ENCODE peak calls at places on chromosomes 4 and X, in eight cellular contexts. V is AG10803; S is body of pancreas; N is NAMALWA; J is Right ventricle myocardium superior; R is germinal center; O is NCI-H748 treated with DMSO at 0.1 percent for 48 hours; P is stimulated activated CD8-positive, alpha-beta memory T cell treated with anti-CD3 and anti-CD28 coated beads, Interleukin-2, amount 100 ng/mL, for 48 hours. X is an unnamed sample.

GRCh38 chr4:155960522-155960921 is 6.9 kb upstream of the CTSO start:
- DNase-seq in V (peak), O (peak), N (no peak), J (no peak), S (no peak), R (no peak), P (no peak), X (no peak)

GRCh38 chrX:42934020-42934701 is 156.2 kb upstream of the PPP1R2C start:
- DNase-seq in P (no peak), O (no peak), S (no peak), J (no peak), V (no peak), N (peak), R (peak), X (no peak)

GRCh38 chr4:742742-743311 is 37.2 kb downstream of the PCGF3 start:
- DNase-seq in N (peak), V (peak), R (peak), O (peak), P (peak), J (peak), S (peak), X (no peak)

GRCh38 chr4:40379248-40379647 is 44.1 kb downstream of the CHRNA9 start:
- DNase-seq in N (no peak), P (no peak), O (no peak), V (no peak), J (no peak), S (no peak), R (no peak), X (no peak)

GRCh38 chrX:52425710-52426245 is 57.0 kb downstream of the XAGE2 start:
- DNase-seq in N (no peak), O (no peak), R (no peak), J (no peak), S (no peak), V (peak), P (no peak), X (no peak)

GRCh38 chrX:118975831-118976598 is 1.6 kb downstream of the LONRF3 start:
- DNase-seq in P (peak), S (peak), V (peak), O (peak), N (no peak), J (peak), R (peak), X (no peak)

GRCh38 chr4:118883861-118884260 is 4.8 kb upstream of the SYNPO2 start:
- DNase-seq in N (peak), J (no peak), P (no peak), R (no peak), O (no peak), S (no peak), V (no peak), X (no peak)

GRCh38 chrX:15072259-15072658 is 197.6 kb downstream of the ASB9 start:
- DNase-seq in V (no peak), P (no peak), J (no peak), O (no peak), R (no peak), N (no peak), S (no peak), X (no peak)

GRCh38 chr4:99679204-99679603 is 21.6 kb upstream of the C4orf54 start:
- DNase-seq in O (no peak), R (no peak), N (no peak), P (no peak), S (peak), J (peak), V (no peak), X (no peak)

GRCh38 chr4:156109943-156110925 is 156.6 kb upstream of the CTSO start:
- DNase-seq in N (peak), O (no peak), P (no peak), J (no peak), R (no peak), S (no peak), V (peak), X (no peak)

GRCh38 chrX:20265726-20266681 is 705 bp downstream of the RPS6KA3 start:
- DNase-seq in N (peak), J (peak), P (no peak), R (peak), V (peak), O (no peak), S (peak), X (no peak)

GRCh38 chrX:100649550-100650356 is 5.8 kb downstream of the SRPX2 start:
- DNase-seq in V (peak), J (peak), P (no peak), R (no peak), N (no peak), S (peak), O (no peak), X (no peak)

GRCh38 chr4:146916479-146917076 is 29.1 kb downstream of the TTC29 start:
- DNase-seq in N (peak), J (no peak), O (peak), V (peak), P (no peak), R (peak), S (no peak), X (peak)

GRCh38 chr4:95289028-95289634 is 259.6 kb downstream of the UNC5C start:
- DNase-seq in N (no peak), O (no peak), S (no peak), R (no peak), V (no peak), J (no peak), P (no peak), X (no peak)

GRCh38 chr4:81352476-81352875 is 119.2 kb downstream of the RASGEF1B start:
- DNase-seq in J (no peak), N (no peak), S (no peak), P (no peak), R (no peak), V (peak), O (no peak), X (no peak)

GRCh38 chrX:150416469-150416868 is 53.4 kb downstream of the MAMLD1 start:
- DNase-seq in J (no peak), O (no peak), P (no peak), V (peak), S (no peak), R (no peak), N (no peak), X (no peak)

GRCh38 chr4:127143460-127144190 is 489.1 kb upstream of the INTU start:
- DNase-seq in R (no peak), J (no peak), V (peak), S (no peak), N (no peak), P (no peak), O (no peak), X (no peak)

GRCh38 chr4:71195932-71196331 is 142.9 kb upstream of the SLC4A4 start:
- DNase-seq in V (peak), N (no peak), S (no peak), O (no peak), P (no peak), J (no peak), R (no peak), X (no peak)

GRCh38 chr4:114272226-114272625 is 292.8 kb upstream of the ARSJ start:
- DNase-seq in R (no peak), O (no peak), N (no peak), J (no peak), S (no peak), P (no peak), V (peak), X (no peak)

GRCh38 chr4:75248770-75249467 is 265.3 kb downstream of the RCHY1 start:
- DNase-seq in J (no peak), O (peak), N (no peak), S (no peak), V (no peak), P (no peak), R (no peak), X (no peak)

GRCh38 chrX:53550756-53551463 is 116.7 kb upstream of the HSD17B10 start:
- DNase-seq in P (no peak), V (no peak), J (no peak), O (no peak), N (no peak), S (no peak), R (no peak), X (no peak)

GRCh38 chr4:156596026-156596425 is 375.6 kb downstream of the PDGFC start:
- DNase-seq in V (peak), R (no peak), S (no peak), P (no peak), N (no peak), O (no peak), J (no peak), X (no peak)

GRCh38 chrX:48736878-48737212 is 24.7 kb upstream of the GLOD5 start:
- DNase-seq in R (no peak), J (no peak), O (no peak), N (no peak), P (no peak), V (no peak), S (no peak), X (no peak)

GRCh38 chr4:95267081-95267480 is 281.7 kb downstream of the UNC5C start:
- DNase-seq in N (no peak), V (peak), O (no peak), P (no peak), R (no peak), S (no peak), J (no peak), X (no peak)

GRCh38 chr4:124743711-124744110 is 31.2 kb upstream of the ANKRD50 start:
- DNase-seq in O (no peak), V (no peak), R (no peak), J (no peak), N (no peak), P (no peak), S (no peak), X (no peak)

GRCh38 chrX:14039344-14039743 is 9.7 kb upstream of the GEMIN8 start:
- DNase-seq in V (peak), N (peak), S (peak), O (peak), J (no peak), R (peak), P (no peak), X (peak)

GRCh38 chrX:8873956-8874355 is 72.8 kb upstream of the FAM9A start:
- DNase-seq in R (no peak), O (no peak), P (no peak), J (no peak), N (no peak), V (no peak), S (no peak), X (no peak)

GRCh38 chr4:139734201-139734874 is 68.7 kb downstream of the MGST2 start:
- DNase-seq in N (no peak), J (no peak), R (peak), S (no peak), P (no peak), V (peak), O (no peak), X (no peak)

GRCh38 chr4:55363618-55364420 is 17.8 kb downstream of the SRD5A3 start:
- DNase-seq in O (no peak), R (no peak), V (no peak), P (no peak), N (no peak), S (no peak), J (no peak), X (no peak)

GRCh38 chr4:56976878-56977320 is 507 bp downstream of the NOA1 start:
- DNase-seq in S (peak), V (no peak), R (peak), O (no peak), P (no peak), J (peak), N (no peak), X (peak)

GRCh38 chr4:8176547-8177399 is 18.2 kb upstream of the ABLIM2 start:
- DNase-seq in R (peak), P (no peak), N (peak), O (peak), J (peak), V (peak), S (peak), X (no peak)

GRCh38 chr4:22670953-22671352 is 21.8 kb upstream of the GBA3 start:
- DNase-seq in J (no peak), N (no peak), O (no peak), P (no peak), R (no peak), V (no peak), S (no peak), X (no peak)

GRCh38 chr4:52889778-52890400 is 27.8 kb downstream of the RASL11B start:
- DNase-seq in P (no peak), S (no peak), R (no peak), J (no peak), O (no peak), V (no peak), N (no peak), X (no peak)